ENCODE peak calls at places on chromosomes 5 and 9, in five cellular contexts. One of them, this sample, is unnamed.
A peak's percentile ranks its signal among the peaks of the same experiment; 100 is the strongest.

GRCh38 chr5:81241961-81242648 is 9.0 kb downstream of the CKMT2 start:
- DNase-seq in effector memory CD4-positive, alpha-beta T cell: no peak
- DNase-seq in fibroblast of pulmonary artery: no peak
- DNase-seq in heart left ventricle: no peak
- DNase-seq in iPS DF 6.9: no peak
- DNase-seq in this sample: no peak

GRCh38 chr5:176388341-176389113 is at the start of the genes HIGD2A and NOP16:
- DNase-seq in effector memory CD4-positive, alpha-beta T cell: peak; percentile 97
- DNase-seq in fibroblast of pulmonary artery: peak; percentile 99
- DNase-seq in heart left ventricle: peak; percentile 100
- DNase-seq in iPS DF 6.9: peak; percentile 98
- DNase-seq in this sample: peak; percentile 94

GRCh38 chr9:83934569-83935275 is 13.5 kb upstream of the KIF27 start:
- DNase-seq in effector memory CD4-positive, alpha-beta T cell: no peak
- DNase-seq in fibroblast of pulmonary artery: peak; percentile 87
- DNase-seq in heart left ventricle: no peak
- DNase-seq in iPS DF 6.9: no peak
- DNase-seq in this sample: peak; percentile 81

GRCh38 chr5:6714221-6715041 is 1.2 kb downstream of the TENT4A start:
- DNase-seq in effector memory CD4-positive, alpha-beta T cell: no peak
- DNase-seq in fibroblast of pulmonary artery: no peak
- DNase-seq in heart left ventricle: no peak
- DNase-seq in iPS DF 6.9: no peak
- DNase-seq in this sample: no peak

GRCh38 chr5:178551468-178551867 is 38.7 kb downstream of the COL23A1 start:
- DNase-seq in effector memory CD4-positive, alpha-beta T cell: no peak
- DNase-seq in fibroblast of pulmonary artery: no peak
- DNase-seq in heart left ventricle: no peak
- DNase-seq in iPS DF 6.9: no peak
- DNase-seq in this sample: no peak

GRCh38 chr5:39076757-39077475 is 2.7 kb upstream of the RICTOR start:
- DNase-seq in effector memory CD4-positive, alpha-beta T cell: no peak
- DNase-seq in fibroblast of pulmonary artery: peak; percentile 31
- DNase-seq in heart left ventricle: no peak
- DNase-seq in iPS DF 6.9: no peak
- DNase-seq in this sample: no peak

GRCh38 chr5:36607114-36607561 is 732 bp downstream of the SLC1A3 start:
- DNase-seq in effector memory CD4-positive, alpha-beta T cell: no peak
- DNase-seq in fibroblast of pulmonary artery: peak; percentile 62
- DNase-seq in heart left ventricle: peak; percentile 26
- DNase-seq in iPS DF 6.9: no peak
- DNase-seq in this sample: no peak

GRCh38 chr5:143386725-143387124 is 16.8 kb downstream of the NR3C1 start:
- DNase-seq in effector memory CD4-positive, alpha-beta T cell: no peak
- DNase-seq in fibroblast of pulmonary artery: no peak
- DNase-seq in heart left ventricle: no peak
- DNase-seq in iPS DF 6.9: no peak
- DNase-seq in this sample: no peak

GRCh38 chr9:99040911-99041582 is 63.9 kb upstream of the TGFBR1 start:
- DNase-seq in effector memory CD4-positive, alpha-beta T cell: no peak
- DNase-seq in fibroblast of pulmonary artery: peak; percentile 65
- DNase-seq in heart left ventricle: no peak
- DNase-seq in iPS DF 6.9: no peak
- DNase-seq in this sample: peak; percentile 60

GRCh38 chr5:68339921-68340321 is 124.4 kb downstream of the PIK3R1 start:
- DNase-seq in effector memory CD4-positive, alpha-beta T cell: no peak
- DNase-seq in fibroblast of pulmonary artery: peak; percentile 36
- DNase-seq in heart left ventricle: no peak
- DNase-seq in iPS DF 6.9: no peak
- DNase-seq in this sample: no peak

GRCh38 chr9:127983847-127984289 is 3.1 kb upstream of the EEIG1 start:
- DNase-seq in effector memory CD4-positive, alpha-beta T cell: no peak
- DNase-seq in fibroblast of pulmonary artery: no peak
- DNase-seq in heart left ventricle: no peak
- DNase-seq in iPS DF 6.9: no peak
- DNase-seq in this sample: no peak

GRCh38 chr5:109329296-109330252 is 80.2 kb downstream of the PJA2 start:
- DNase-seq in effector memory CD4-positive, alpha-beta T cell: no peak
- DNase-seq in fibroblast of pulmonary artery: peak; percentile 89
- DNase-seq in heart left ventricle: no peak
- DNase-seq in iPS DF 6.9: no peak
- DNase-seq in this sample: peak; percentile 72

GRCh38 chr5:1152156-1152555 is 40.3 kb upstream of the SLC12A7 start:
- DNase-seq in effector memory CD4-positive, alpha-beta T cell: no peak
- DNase-seq in fibroblast of pulmonary artery: no peak
- DNase-seq in heart left ventricle: no peak
- DNase-seq in iPS DF 6.9: no peak
- DNase-seq in this sample: no peak

GRCh38 chr5:65769539-65769938 is 47.5 kb downstream of the NLN start:
- DNase-seq in effector memory CD4-positive, alpha-beta T cell: no peak
- DNase-seq in fibroblast of pulmonary artery: peak; percentile 90
- DNase-seq in heart left ventricle: no peak
- DNase-seq in iPS DF 6.9: no peak
- DNase-seq in this sample: peak; percentile 83

GRCh38 chr9:123541441-123541840 is 185.4 kb downstream of the CRB2 start:
- DNase-seq in effector memory CD4-positive, alpha-beta T cell: no peak
- DNase-seq in fibroblast of pulmonary artery: no peak
- DNase-seq in heart left ventricle: peak; percentile 22
- DNase-seq in iPS DF 6.9: no peak
- DNase-seq in this sample: no peak

GRCh38 chr9:37408933-37409710 is 13.4 kb upstream of the GRHPR start:
- DNase-seq in effector memory CD4-positive, alpha-beta T cell: peak; percentile 68
- DNase-seq in fibroblast of pulmonary artery: no peak
- DNase-seq in heart left ventricle: no peak
- DNase-seq in iPS DF 6.9: no peak
- DNase-seq in this sample: no peak
- H3K4me3 ChIP-seq in effector memory CD4-positive, alpha-beta T cell: no peak overlapping the region
- H3K4me3 ChIP-seq in fibroblast of pulmonary artery: no peak overlapping the region
- H3K4me3 ChIP-seq in heart left ventricle: no peak overlapping the region
- H3K4me3 ChIP-seq in iPS DF 6.9: no peak overlapping the region
- H3K4me3 ChIP-seq in this sample: no peak overlapping the region

DNA sequence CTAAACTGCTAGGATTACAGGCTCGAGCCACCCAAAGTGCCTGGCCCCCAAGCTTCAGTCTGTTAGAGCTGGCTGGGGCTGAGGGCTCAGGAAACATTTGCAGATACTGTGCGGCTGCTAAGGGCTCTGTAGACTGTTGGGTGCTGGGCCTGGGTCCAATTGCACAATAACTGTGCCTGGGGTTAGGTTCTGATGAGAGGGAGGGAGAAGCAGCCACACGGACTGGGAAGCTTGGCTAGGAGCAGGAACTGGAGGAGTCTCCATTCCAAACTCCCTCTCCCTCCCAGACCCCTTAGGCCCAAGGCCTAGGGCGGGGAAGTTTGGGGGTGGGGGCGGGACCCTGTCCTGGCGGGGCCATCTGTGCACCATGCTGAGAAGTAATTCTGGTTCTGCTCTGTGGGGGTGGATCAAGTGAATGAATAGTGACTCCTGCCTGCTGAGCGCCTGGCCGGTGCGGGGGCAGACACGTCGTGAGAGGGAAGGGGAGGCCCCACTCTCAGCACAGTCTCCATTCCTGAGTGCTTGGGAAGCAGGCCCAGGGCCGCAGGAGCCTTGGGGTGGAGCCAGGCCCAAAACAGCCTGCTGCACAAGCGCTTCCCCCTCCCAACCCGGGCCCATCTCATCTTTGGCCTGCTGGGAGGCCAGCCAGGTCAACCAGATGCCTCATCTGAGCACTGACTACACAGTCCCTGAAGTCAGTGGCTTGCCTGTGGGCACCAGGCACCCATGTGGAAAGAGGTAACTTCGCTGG is 1.5 kb downstream of the ASS1 start:
- DNase-seq in effector memory CD4-positive, alpha-beta T cell: no peak
- DNase-seq in fibroblast of pulmonary artery: peak; percentile 97
- DNase-seq in heart left ventricle: peak; percentile 89
- DNase-seq in iPS DF 6.9: no peak
- DNase-seq in this sample: peak; percentile 87
- H3K4me3 ChIP-seq in effector memory CD4-positive, alpha-beta T cell: no peak overlapping the region
- H3K4me3 ChIP-seq in fibroblast of pulmonary artery: peak overlapping the region; percentile 71
- H3K4me3 ChIP-seq in heart left ventricle: peak overlapping the region; percentile 71
- H3K4me3 ChIP-seq in iPS DF 6.9: no peak overlapping the region
- H3K4me3 ChIP-seq in this sample: peak overlapping the region; percentile 55

GRCh38 chr9:33815781-33816180 is 1.2 kb upstream of the UBE2R2 start:
- DNase-seq in effector memory CD4-positive, alpha-beta T cell: no peak
- DNase-seq in fibroblast of pulmonary artery: no peak
- DNase-seq in heart left ventricle: no peak
- DNase-seq in iPS DF 6.9: no peak
- DNase-seq in this sample: no peak
- H3K4me3 ChIP-seq in effector memory CD4-positive, alpha-beta T cell: no peak overlapping the region
- H3K4me3 ChIP-seq in fibroblast of pulmonary artery: no peak overlapping the region
- H3K4me3 ChIP-seq in heart left ventricle: no peak overlapping the region
- H3K4me3 ChIP-seq in iPS DF 6.9: no peak overlapping the region
- H3K4me3 ChIP-seq in this sample: no peak overlapping the region

DNA sequence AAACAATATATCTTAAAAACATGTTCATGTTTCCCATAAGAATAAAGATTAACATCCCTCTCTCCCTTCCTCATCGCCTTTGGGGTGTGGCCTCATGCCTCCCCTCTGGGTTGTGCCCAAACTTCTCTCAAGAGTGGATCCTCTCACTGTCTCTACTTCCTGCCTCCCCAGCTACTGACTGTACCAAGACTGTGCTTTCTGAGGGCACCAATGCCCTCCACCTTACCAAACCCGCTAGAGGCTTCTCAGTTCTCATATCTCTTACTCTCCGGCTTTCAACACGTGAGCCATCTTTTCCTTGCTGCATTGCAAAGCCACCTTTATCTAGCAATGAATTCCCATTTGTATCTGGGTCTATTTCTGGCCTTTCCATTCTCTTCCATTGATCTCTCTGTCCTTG is 34.4 kb upstream of the KCNIP1 start:
- DNase-seq in effector memory CD4-positive, alpha-beta T cell: no peak
- DNase-seq in fibroblast of pulmonary artery: no peak
- DNase-seq in heart left ventricle: no peak
- DNase-seq in iPS DF 6.9: no peak
- DNase-seq in this sample: no peak
- H3K4me3 ChIP-seq in effector memory CD4-positive, alpha-beta T cell: no peak overlapping the region
- H3K4me3 ChIP-seq in fibroblast of pulmonary artery: no peak overlapping the region
- H3K4me3 ChIP-seq in heart left ventricle: no peak overlapping the region
- H3K4me3 ChIP-seq in iPS DF 6.9: no peak overlapping the region
- H3K4me3 ChIP-seq in this sample: no peak overlapping the region

GRCh38 chr5:33831041-33831440 is 60.7 kb downstream of the ADAMTS12 start:
- DNase-seq in effector memory CD4-positive, alpha-beta T cell: no peak
- DNase-seq in fibroblast of pulmonary artery: no peak
- DNase-seq in heart left ventricle: no peak
- DNase-seq in iPS DF 6.9: no peak
- DNase-seq in this sample: no peak
- H3K4me3 ChIP-seq in effector memory CD4-positive, alpha-beta T cell: no peak overlapping the region
- H3K4me3 ChIP-seq in fibroblast of pulmonary artery: no peak overlapping the region
- H3K4me3 ChIP-seq in heart left ventricle: no peak overlapping the region
- H3K4me3 ChIP-seq in iPS DF 6.9: no peak overlapping the region
- H3K4me3 ChIP-seq in this sample: no peak overlapping the region

DNA sequence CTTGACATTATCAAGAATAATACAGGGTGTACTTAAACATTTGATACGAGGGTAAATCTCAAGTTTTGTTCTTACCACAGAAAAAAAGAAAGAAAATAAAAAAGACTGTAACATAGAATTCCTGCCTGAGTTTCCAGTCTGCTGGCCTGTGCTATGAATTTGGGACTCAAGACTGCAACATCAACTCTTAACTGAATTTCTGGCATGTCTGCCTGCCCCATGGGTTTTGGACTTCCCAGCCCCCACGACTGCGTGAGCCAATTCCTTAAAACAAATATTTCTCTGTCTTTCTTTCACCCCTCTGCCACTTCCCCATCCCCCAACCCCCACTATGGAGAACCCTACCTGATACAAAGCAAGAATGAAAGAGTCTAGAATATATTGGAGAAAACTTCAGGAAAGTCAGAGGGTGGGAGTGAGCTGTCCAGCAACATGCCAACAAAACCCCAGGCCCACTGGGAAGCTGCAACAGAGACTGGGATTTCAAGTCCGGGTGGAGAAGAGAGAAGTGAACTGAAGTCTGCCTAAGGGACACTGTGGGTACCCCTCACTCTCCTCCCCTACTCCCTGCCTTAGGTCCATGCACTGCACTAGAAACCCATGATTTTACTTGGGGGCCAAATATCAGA is 43.0 kb downstream of the MARCHF3 start:
- DNase-seq in effector memory CD4-positive, alpha-beta T cell: no peak
- DNase-seq in fibroblast of pulmonary artery: no peak
- DNase-seq in heart left ventricle: no peak
- DNase-seq in iPS DF 6.9: no peak
- DNase-seq in this sample: no peak
- H3K4me3 ChIP-seq in effector memory CD4-positive, alpha-beta T cell: no peak overlapping the region
- H3K4me3 ChIP-seq in fibroblast of pulmonary artery: no peak overlapping the region
- H3K4me3 ChIP-seq in heart left ventricle: no peak overlapping the region
- H3K4me3 ChIP-seq in iPS DF 6.9: no peak overlapping the region
- H3K4me3 ChIP-seq in this sample: no peak overlapping the region

GRCh38 chr9:138120511-138121437 is 243.2 kb downstream of the CACNA1B start:
- DNase-seq in effector memory CD4-positive, alpha-beta T cell: no peak
- DNase-seq in fibroblast of pulmonary artery: no peak
- DNase-seq in heart left ventricle: no peak
- DNase-seq in iPS DF 6.9: no peak
- DNase-seq in this sample: no peak
- H3K4me3 ChIP-seq in effector memory CD4-positive, alpha-beta T cell: no peak overlapping the region
- H3K4me3 ChIP-seq in fibroblast of pulmonary artery: no peak overlapping the region
- H3K4me3 ChIP-seq in heart left ventricle: no peak overlapping the region
- H3K4me3 ChIP-seq in iPS DF 6.9: no peak overlapping the region
- H3K4me3 ChIP-seq in this sample: no peak overlapping the region

GRCh38 chr9:117903453-117903852 is 199.2 kb downstream of the TLR4 start:
- DNase-seq in effector memory CD4-positive, alpha-beta T cell: no peak
- DNase-seq in fibroblast of pulmonary artery: no peak
- DNase-seq in heart left ventricle: no peak
- DNase-seq in iPS DF 6.9: no peak
- DNase-seq in this sample: no peak

GRCh38 chr9:117907420-117907819 is 203.2 kb downstream of the TLR4 start:
- DNase-seq in effector memory CD4-positive, alpha-beta T cell: no peak
- DNase-seq in fibroblast of pulmonary artery: no peak
- DNase-seq in heart left ventricle: no peak
- DNase-seq in iPS DF 6.9: no peak
- DNase-seq in this sample: no peak

DNA sequence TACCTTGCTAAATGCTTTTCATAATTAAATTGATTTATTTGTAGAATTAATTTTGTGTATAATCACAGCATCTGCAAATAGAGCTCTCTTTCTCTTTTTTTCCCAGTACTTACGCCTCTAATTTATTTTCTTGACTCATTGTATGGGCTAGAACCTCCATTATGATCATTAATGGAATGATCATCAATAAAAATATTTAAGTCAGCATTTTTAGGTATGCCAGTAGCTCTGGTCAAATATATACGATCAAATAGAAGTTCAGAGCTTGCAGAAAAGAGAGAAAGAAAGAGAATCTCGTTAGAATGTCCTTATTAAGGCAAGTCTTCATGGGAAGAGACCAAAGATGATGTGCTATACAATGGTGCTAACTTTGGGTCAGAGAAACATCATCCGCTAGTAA is 202.6 kb downstream of the TLR4 start:
- DNase-seq in effector memory CD4-positive, alpha-beta T cell: no peak
- DNase-seq in fibroblast of pulmonary artery: no peak
- DNase-seq in heart left ventricle: no peak
- DNase-seq in iPS DF 6.9: no peak
- DNase-seq in this sample: no peak
- H3K4me3 ChIP-seq in effector memory CD4-positive, alpha-beta T cell: no peak overlapping the region
- H3K4me3 ChIP-seq in fibroblast of pulmonary artery: no peak overlapping the region
- H3K4me3 ChIP-seq in heart left ventricle: no peak overlapping the region
- H3K4me3 ChIP-seq in iPS DF 6.9: no peak overlapping the region
- H3K4me3 ChIP-seq in this sample: no peak overlapping the region

GRCh38 chr5:118968925-118969375 is 19.4 kb downstream of the DTWD2 start:
- DNase-seq in effector memory CD4-positive, alpha-beta T cell: no peak
- DNase-seq in fibroblast of pulmonary artery: peak; percentile 1
- DNase-seq in heart left ventricle: no peak
- DNase-seq in iPS DF 6.9: no peak
- DNase-seq in this sample: no peak
- H3K4me3 ChIP-seq in effector memory CD4-positive, alpha-beta T cell: no peak overlapping the region
- H3K4me3 ChIP-seq in fibroblast of pulmonary artery: no peak overlapping the region
- H3K4me3 ChIP-seq in heart left ventricle: no peak overlapping the region
- H3K4me3 ChIP-seq in iPS DF 6.9: no peak overlapping the region
- H3K4me3 ChIP-seq in this sample: no peak overlapping the region